ENCODE peak calls at places on chromosomes 16 and 17, in five cellular contexts. T is progenitor cell of endocrine pancreas, O is fibroblast of mammary gland, R is epithelial cell of proximal tubule, F is ascending aorta. D is an unnamed sample.

GRCh38 chr16:22685162-22685830 is 128.7 kb upstream of the HS3ST2 start:
- DNase-seq in R (peak), O (peak), F (peak), T (no peak), D (no peak)

GRCh38 chr16:27251561-27252205 is 16.9 kb downstream of the NSMCE1 start:
- DNase-seq in R (no peak), F (no peak), O (no peak), T (no peak), D (no peak)

GRCh38 chr16:68802190-68802589 is 41.1 kb upstream of the TANGO6 start:
- DNase-seq in R (no peak), T (no peak), O (peak), F (no peak), D (no peak)

GRCh38 chr16:28097500-28097899 is 34.0 kb upstream of the GSG1L start:
- DNase-seq in R (no peak), F (no peak), O (no peak), T (no peak), D (no peak)

GRCh38 chr17:9875441-9875840 is 29.6 kb downstream of the RCVRN start:
- DNase-seq in R (peak), O (peak), T (no peak), F (peak), D (no peak)

GRCh38 chr16:85515830-85516397 is 97.2 kb upstream of the GSE1 start:
- DNase-seq in O (no peak), T (no peak), R (no peak), F (no peak), D (no peak)

GRCh38 chr17:17060930-17061329 is 18.7 kb downstream of the MPRIP start:
- DNase-seq in T (no peak), F (no peak), O (no peak), R (no peak), D (peak)

GRCh38 chr16:21685034-21685455 is 21.3 kb downstream of the OTOA start:
- DNase-seq in R (no peak), F (no peak), T (peak), O (no peak), D (no peak)

GRCh38 chr16:3998793-3999478 is 117.3 kb downstream of the ADCY9 start:
- DNase-seq in T (no peak), R (no peak), F (no peak), O (peak), D (no peak)

GRCh38 chr17:40023590-40024292 is 8.5 kb downstream of the CSF3 start:
- DNase-seq in T (no peak), R (no peak), F (no peak), O (peak), D (no peak)

GRCh38 chr17:47801906-47802305 is 19.7 kb downstream of the OSBPL7 start:
- DNase-seq in T (no peak), R (no peak), O (no peak), F (no peak), D (no peak)

GRCh38 chr17:696412-696811 is 18.2 kb downstream of the VPS53 start:
- DNase-seq in T (no peak), O (no peak), R (no peak), F (no peak), D (no peak)

GRCh38 chr17:76736349-76737081 is 616 bp downstream of the SRSF2 start:
- DNase-seq in T (peak), O (peak), F (peak), R (no peak), D (peak)

GRCh38 chr17:1060991-1061390 is 64.1 kb downstream of the TIMM22 start:
- DNase-seq in O (peak), F (peak), R (peak), T (no peak), D (no peak)

GRCh38 chr17:38511126-38512108 is 83.2 kb downstream of the ARHGAP23 start:
- DNase-seq in T (no peak), O (peak), F (no peak), R (no peak), D (no peak)

GRCh38 chr17:82952019-82952418 is 112.2 kb upstream of the ZNF750 start:
- DNase-seq in O (no peak), T (no peak), F (no peak), R (no peak), D (no peak)

GRCh38 chr17:55814377-55814776 is 63.5 kb downstream of the PCTP start:
- DNase-seq in O (no peak), R (peak), F (no peak), T (no peak), D (no peak)

GRCh38 chr16:17314148-17314547 is 156.6 kb downstream of the XYLT1 start:
- DNase-seq in R (no peak), T (no peak), F (no peak), O (no peak), D (no peak)

GRCh38 chr17:56595831-56596740 is 2.6 kb downstream of the NOG start:
- DNase-seq in F (no peak), T (no peak), O (no peak), R (no peak), D (peak)

GRCh38 chr17:15279011-15279477 is 13.9 kb upstream of the PMP22 start:
- DNase-seq in F (no peak), T (no peak), R (peak), O (peak), D (no peak)

GRCh38 chr17:62792122-62792800 is 15.9 kb downstream of the MARCHF10 start:
- DNase-seq in T (no peak), R (no peak), F (peak), O (peak), D (no peak)

GRCh38 chr16:5018791-5019190 is 14.9 kb downstream of the NAGPA start:
- DNase-seq in O (no peak), R (no peak), T (no peak), F (no peak), D (no peak)

GRCh38 chr16:67718668-67719047 is 458 bp downstream of the GFOD2 start:
- DNase-seq in R (no peak), T (no peak), O (no peak), F (no peak), D (no peak)

GRCh38 chr16:8426569-8426968 is 163.7 kb downstream of the TMEM114 start:
- DNase-seq in F (no peak), O (no peak), R (no peak), T (no peak), D (no peak)

GRCh38 chr16:49696414-49697101 is 159.4 kb downstream of the ZNF423 start:
- DNase-seq in F (no peak), R (no peak), O (no peak), T (peak), D (peak)

GRCh38 chr17:55588446-55588845 is 77.2 kb upstream of the SMIM36 start:
- DNase-seq in F (no peak), T (no peak), R (no peak), O (no peak), D (no peak)

GRCh38 chr17:39306028-39306427 is 80.3 kb upstream of the STAC2 start:
- DNase-seq in F (no peak), R (no peak), O (no peak), T (no peak), D (no peak)

DNA sequence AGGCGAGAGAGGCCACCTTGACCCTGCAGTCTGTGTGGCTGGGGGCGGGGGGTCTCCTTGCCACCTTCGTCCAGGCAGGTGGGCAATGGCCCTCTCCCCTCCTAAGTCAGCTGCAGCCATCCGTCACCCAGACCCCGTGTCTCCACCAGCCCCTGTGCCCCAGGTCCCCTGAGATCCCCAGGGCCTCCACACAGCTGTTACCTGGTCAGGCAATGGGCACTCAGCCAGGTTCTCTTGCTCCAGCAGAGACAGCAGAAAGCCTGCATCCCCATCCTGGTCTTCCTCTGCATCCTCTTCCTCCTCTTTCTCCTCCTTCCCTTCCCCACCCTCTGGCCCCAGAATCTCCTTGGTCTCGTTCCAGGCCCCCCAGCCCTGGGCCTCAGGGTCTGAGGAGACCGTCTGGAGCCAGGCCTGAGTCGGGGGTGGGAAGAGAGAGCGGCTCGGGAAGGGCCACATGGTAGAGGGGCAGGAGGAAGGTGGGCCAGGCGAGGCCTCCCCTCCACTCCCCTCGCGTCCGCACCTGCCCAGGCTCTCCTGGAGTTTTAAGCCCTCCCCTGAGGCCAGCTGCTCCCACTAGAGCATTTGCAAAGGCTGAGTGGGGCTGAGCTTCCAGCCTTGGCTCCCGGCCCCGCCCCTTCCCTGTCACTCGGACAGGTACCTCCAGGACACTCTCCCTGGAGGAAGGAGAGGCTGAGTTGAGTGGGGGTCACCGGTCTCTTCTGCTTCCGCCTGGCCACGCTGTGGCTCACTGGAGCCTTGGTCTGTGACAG is at the start of gene PABPN1L:
- DNase-seq in O (no peak), T (no peak), R (no peak), F (no peak), D (no peak)
- TF ChIP-seq CTCF in O (no peak), T (no peak), R (no peak), F (no peak), D (no peak)

GRCh38 chr17:66842505-66842904 is 7.6 kb downstream of the CACNG5 start:
- DNase-seq in T (no peak), F (no peak), R (no peak), O (no peak), D (no peak)

GRCh38 chr17:66842959-66843358 is 8.0 kb downstream of the CACNG5 start:
- DNase-seq in F (no peak), R (no peak), O (no peak), T (no peak), D (no peak)

GRCh38 chr17:66840061-66840460 is 5.1 kb downstream of the CACNG5 start:
- DNase-seq in F (no peak), T (no peak), O (no peak), R (no peak), D (peak)

GRCh38 chr17:66841744-66842143 is 6.8 kb downstream of the CACNG5 start:
- DNase-seq in O (no peak), F (no peak), R (no peak), T (no peak), D (no peak)

GRCh38 chr17:66841328-66841727 is 6.4 kb downstream of the CACNG5 start:
- DNase-seq in T (no peak), F (no peak), O (no peak), R (no peak), D (no peak)
- TF ChIP-seq CTCF in T (no peak), F (no peak), O (no peak), R (no peak), D (no peak)

GRCh38 chr16:50864386-50864785 is 122.5 kb downstream of the CYLD start:
- DNase-seq in R (no peak), F (no peak), T (no peak), O (no peak), D (no peak)

GRCh38 chr16:50861926-50862325 is 120.0 kb downstream of the CYLD start:
- DNase-seq in R (no peak), F (no peak), T (no peak), O (peak), D (no peak)

GRCh38 chr16:50861451-50861850 is 119.6 kb downstream of the CYLD start:
- DNase-seq in R (no peak), T (no peak), F (peak), O (no peak), D (no peak)

GRCh38 chr16:50863673-50864144 is 121.8 kb downstream of the CYLD start:
- DNase-seq in R (no peak), O (no peak), T (no peak), F (no peak), D (no peak)

GRCh38 chr16:50862818-50863672 is 121.2 kb downstream of the CYLD start:
- DNase-seq in T (no peak), O (no peak), F (peak), R (no peak), D (peak)
- TF ChIP-seq CTCF in T (no peak), O (no peak), F (no peak), R (no peak), D (no peak)

DNA sequence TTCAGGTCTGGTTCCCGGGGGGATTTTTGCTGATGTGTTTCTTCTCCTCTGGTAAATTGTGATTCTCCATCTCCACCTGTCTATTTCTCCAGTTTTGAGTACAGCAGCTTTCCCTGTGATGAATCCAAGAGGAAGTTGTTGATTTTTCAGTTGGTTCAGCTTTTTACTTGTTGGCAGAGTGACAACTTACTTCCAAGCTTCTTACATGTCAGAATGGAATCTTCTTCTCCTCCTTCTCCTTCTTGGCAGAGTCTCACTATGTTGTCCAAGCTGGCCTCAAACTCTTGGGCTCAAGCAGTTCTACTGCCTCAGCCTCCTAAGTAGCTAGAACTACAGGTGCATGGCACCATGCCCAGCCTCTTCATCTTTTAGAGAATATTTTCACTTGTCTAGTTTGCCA is 33.4 kb upstream of the TMEM92 start:
- DNase-seq in F (no peak), R (no peak), O (peak), T (no peak), D (no peak)
- TF ChIP-seq CTCF in F (no peak), R (no peak), O (no peak), T (no peak), D (no peak)

GRCh38 chr17:45231481-45232116 is 9.9 kb downstream of the FMNL1 start:
- DNase-seq in O (no peak), F (no peak), R (no peak), T (no peak), D (peak)
- TF ChIP-seq CTCF in O (peak), F (peak), R (peak), T (peak), D (peak)

GRCh38 chr16:57999366-57999970 is 1.0 kb downstream of the ZNF319 start:
- DNase-seq in T (no peak), O (peak), F (no peak), R (no peak), D (peak)
- TF ChIP-seq CTCF in T (no peak), O (no peak), F (no peak), R (no peak), D (no peak)

GRCh38 chr16:25012525-25012991 is 2.6 kb downstream of the ARHGAP17 start:
- DNase-seq in R (no peak), T (no peak), O (peak), F (no peak), D (no peak)

GRCh38 chr16:25013049-25013448 is 2.1 kb downstream of the ARHGAP17 start:
- DNase-seq in F (no peak), O (no peak), R (no peak), T (no peak), D (no peak)

GRCh38 chr16:25013751-25014499 is 1.2 kb downstream of the ARHGAP17 start:
- DNase-seq in T (no peak), F (no peak), O (no peak), R (no peak), D (no peak)

GRCh38 chr16:25011891-25012499 is 3.2 kb downstream of the ARHGAP17 start:
- DNase-seq in T (no peak), F (no peak), O (no peak), R (no peak), D (no peak)

GRCh38 chr16:25014500-25015147 is 545 bp downstream of the ARHGAP17 start:
- DNase-seq in R (no peak), O (peak), T (peak), F (peak), D (peak)
- TF ChIP-seq CTCF in R (no peak), O (no peak), T (no peak), F (no peak), D (no peak)